ENCODE peak calls at places on chromosomes 12 and 14, in nine cellular contexts. F, Z, X, K, E, R, B, I and J are unnamed samples.

GRCh38 chr12:46555379-46555778 is 182.8 kb upstream of the SLC38A2 start:
- DNase-seq in R (no peak), E (no peak), K (no peak), Z (no peak), F (no peak), I (no peak), B (no peak), X (no peak), J (no peak)

GRCh38 chr14:20383032-20383431 is 30.3 kb downstream of the TEP1 start:
- DNase-seq in Z (no peak), R (no peak), I (no peak), F (no peak), B (no peak), X (no peak), K (no peak), E (no peak), J (no peak)

GRCh38 chr12:121072147-121072546 is 33.1 kb upstream of the OASL start:
- DNase-seq in Z (no peak), X (no peak), R (no peak), K (no peak), F (peak), B (no peak), I (no peak), E (no peak), J (no peak)

GRCh38 chr12:80966001-80966400 is 28.3 kb upstream of the LIN7A start:
- DNase-seq in I (no peak), B (no peak), R (no peak), K (no peak), F (no peak), E (no peak), X (no peak), Z (no peak), J (no peak)

GRCh38 chr12:34288963-34289345 is 266.7 kb downstream of the ALG10 start:
- DNase-seq in X (no peak), I (peak), E (no peak), K (no peak), F (no peak), R (no peak), Z (no peak), B (no peak), J (no peak)

GRCh38 chr12:109609256-109609821 is 35.7 kb downstream of the MVK start:
- DNase-seq in X (no peak), B (no peak), Z (no peak), K (no peak), R (no peak), I (no peak), E (no peak), F (no peak), J (no peak)

GRCh38 chr12:75389061-75389460 is 1.8 kb upstream of the GLIPR1L2 start:
- DNase-seq in I (no peak), K (peak), X (no peak), B (peak), R (no peak), Z (no peak), F (no peak), E (no peak), J (no peak)

GRCh38 chr12:54304187-54304810 is 3.5 kb upstream of the NFE2 start:
- DNase-seq in R (peak), X (no peak), K (no peak), I (peak), E (no peak), F (peak), Z (peak), B (no peak), J (peak)

GRCh38 chr12:47024463-47024862 is 55.0 kb upstream of the PCED1B start:
- DNase-seq in K (no peak), B (no peak), Z (no peak), E (no peak), R (no peak), X (no peak), I (no peak), F (no peak), J (no peak)

GRCh38 chr12:109581856-109582255 is 8.3 kb downstream of the MVK start:
- DNase-seq in E (no peak), R (no peak), I (no peak), F (no peak), K (no peak), B (no peak), Z (no peak), X (no peak), J (no peak)

GRCh38 chr12:117080707-117081141 is 18.5 kb downstream of the TESC start:
- DNase-seq in X (no peak), F (no peak), Z (no peak), B (no peak), R (no peak), K (no peak), E (no peak), I (no peak), J (no peak)

GRCh38 chr12:119153477-119154434 is 25.0 kb upstream of the HSPB8 start:
- DNase-seq in E (no peak), B (peak), Z (peak), X (no peak), I (peak), K (no peak), R (no peak), F (peak), J (peak)

GRCh38 chr14:74976264-74977113 is 21.1 kb upstream of the PGF start:
- DNase-seq in E (no peak), F (no peak), I (no peak), K (no peak), Z (no peak), B (no peak), R (no peak), X (no peak), J (no peak)

GRCh38 chr12:119940881-119941280 is 48.2 kb upstream of the BICDL1 start:
- DNase-seq in Z (no peak), K (no peak), R (no peak), E (no peak), F (no peak), X (no peak), B (no peak), I (no peak), J (no peak)

GRCh38 chr12:95351745-95352144 is 122.2 kb upstream of the METAP2 start:
- DNase-seq in X (no peak), K (no peak), B (no peak), Z (peak), R (no peak), E (no peak), F (no peak), I (no peak), J (no peak)

GRCh38 chr12:50344245-50344644 is 52.2 kb downstream of the FAM186A start:
- DNase-seq in X (no peak), B (no peak), I (no peak), K (no peak), E (no peak), R (no peak), Z (no peak), F (no peak), J (no peak)

GRCh38 chr14:74347795-74348100 is 523 bp upstream of the VRTN start:
- DNase-seq in R (no peak), I (no peak), K (no peak), E (no peak), F (no peak), X (no peak), B (no peak), Z (no peak), J (no peak)

GRCh38 chr14:56199976-56200577 is 81.9 kb downstream of the PELI2 start:
- DNase-seq in E (no peak), F (no peak), K (peak), B (no peak), Z (no peak), X (peak), I (no peak), R (no peak), J (no peak)

GRCh38 chr14:29215853-29216252 is 449.3 kb downstream of the FOXG1 start:
- DNase-seq in B (no peak), I (no peak), K (peak), R (no peak), E (no peak), X (no peak), Z (no peak), F (no peak), J (no peak)

GRCh38 chr12:81187686-81188085 is 109.8 kb downstream of the ACSS3 start:
- DNase-seq in K (no peak), R (no peak), I (no peak), F (no peak), B (no peak), E (no peak), Z (no peak), X (no peak), J (no peak)

GRCh38 chr12:124422142-124422569 is 127.3 kb downstream of the RFLNA start:
- DNase-seq in K (peak), R (no peak), B (no peak), E (no peak), I (peak), Z (no peak), F (no peak), X (no peak), J (no peak)

GRCh38 chr14:38003746-38004609 is 203.7 kb upstream of the SSTR1 start:
- DNase-seq in B (no peak), Z (no peak), I (no peak), X (no peak), E (no peak), R (no peak), K (no peak), F (no peak), J (no peak)

GRCh38 chr14:90674043-90674670 is 142.1 kb downstream of the TTC7B start:
- DNase-seq in F (no peak), E (no peak), Z (no peak), I (no peak), K (no peak), R (peak), X (no peak), B (peak), J (peak)

GRCh38 chr12:112184056-112184887 is 58.9 kb downstream of the TRAFD1 start:
- DNase-seq in E (no peak), I (no peak), B (no peak), R (no peak), X (no peak), K (no peak), Z (no peak), F (no peak), J (no peak)

GRCh38 chr12:104603545-104603973 is 146.8 kb downstream of the CHST11 start:
- DNase-seq in K (no peak), X (no peak), I (no peak), R (no peak), B (no peak), Z (no peak), F (no peak), E (no peak), J (no peak)

GRCh38 chr12:34399631-34400422 is 377.5 kb downstream of the ALG10 start:
- DNase-seq in X (no peak), I (peak), F (peak), R (no peak), K (no peak), E (no peak), Z (peak), B (no peak), J (no peak)

GRCh38 chr12:56487448-56488040 is 417 bp downstream of the GLS2 start:
- DNase-seq in X (no peak), Z (no peak), E (peak), K (peak), R (no peak), I (peak), F (no peak), B (no peak), J (no peak)

GRCh38 chr12:53251477-53252348 is 16.4 kb upstream of the ESPL1 start:
- DNase-seq in F (peak), K (peak), I (peak), B (peak), X (peak), R (peak), Z (peak), E (peak), J (peak)

GRCh38 chr14:72142328-72142727 is 210.1 kb downstream of the RGS6 start:
- DNase-seq in K (no peak), E (no peak), F (no peak), X (no peak), B (no peak), R (no peak), I (no peak), Z (no peak), J (no peak)

GRCh38 chr12:54331-54730 is 12.2 kb upstream of the IQSEC3 start:
- DNase-seq in I (no peak), E (no peak), K (no peak), Z (no peak), X (no peak), R (no peak), B (no peak), F (no peak), J (no peak)

GRCh38 chr12:89245090-89245489 is 107.2 kb downstream of the DUSP6 start:
- DNase-seq in I (no peak), K (no peak), F (no peak), B (no peak), X (no peak), E (peak), R (peak), Z (no peak), J (peak)

GRCh38 chr14:28576523-28576922 is 190.1 kb upstream of the FOXG1 start:
- DNase-seq in R (no peak), X (no peak), E (no peak), I (no peak), F (no peak), Z (no peak), K (no peak), B (no peak), J (no peak)

GRCh38 chr12:118103601-118104382 is at the start of gene VSIG10:
- DNase-seq in Z (peak), R (peak), E (peak), I (peak), F (peak), X (no peak), K (peak), B (no peak), J (peak)